ENCODE peak calls at places on chromosome 13, in nine cellular contexts. M, H, C, Z, E, K, Q, D and P are unnamed samples.

GRCh38 chr13:24328145-24328544 is 18.8 kb downstream of the C1QTNF9 start:
- DNase-seq in H (no peak), E (no peak), C (no peak), Z (no peak), Q (no peak), K (no peak), D (no peak), M (no peak), P (no peak)

GRCh38 chr13:46075811-46076210 is 23.3 kb upstream of the ZC3H13 start:
- DNase-seq in E (no peak), M (no peak), K (no peak), D (no peak), Q (no peak), H (no peak), C (no peak), Z (no peak), P (no peak)

GRCh38 chr13:111115051-111115840 is at the start of gene ARHGEF7:
- DNase-seq in C (no peak), D (no peak), Q (no peak), Z (peak), E (no peak), M (no peak), H (peak), K (no peak), P (no peak)

GRCh38 chr13:78762825-78763224 is 103.9 kb upstream of the OBI1 start:
- DNase-seq in C (no peak), K (no peak), E (no peak), D (no peak), Q (no peak), Z (no peak), M (no peak), H (no peak), P (no peak)

GRCh38 chr13:57665471-57665870 is 33.9 kb downstream of the PCDH17 start:
- DNase-seq in E (no peak), D (no peak), H (no peak), M (no peak), Z (no peak), K (no peak), C (no peak), Q (no peak), P (no peak)

GRCh38 chr13:82815791-82816190 is 1066.5 kb downstream of the SLITRK1 start:
- DNase-seq in M (no peak), Z (no peak), C (no peak), Q (no peak), K (no peak), H (no peak), D (no peak), E (no peak), P (no peak)

GRCh38 chr13:98014766-98015165 is 61.3 kb downstream of the IPO5 start:
- DNase-seq in Q (no peak), M (no peak), K (no peak), Z (no peak), C (no peak), H (no peak), E (no peak), D (no peak), P (peak)

GRCh38 chr13:51793570-51794273 is 10.2 kb downstream of the DHRS12 start:
- DNase-seq in Z (no peak), K (no peak), M (peak), D (no peak), Q (no peak), C (no peak), E (no peak), H (no peak), P (peak)

GRCh38 chr13:35987572-35988513 is 143.3 kb downstream of the DCLK1 start:
- DNase-seq in C (no peak), D (no peak), M (no peak), K (no peak), Q (no peak), Z (no peak), H (no peak), E (no peak), P (no peak)

GRCh38 chr13:59747529-59747928 is 416.2 kb downstream of the DIAPH3 start:
- DNase-seq in Z (no peak), D (no peak), Q (no peak), C (no peak), M (no peak), K (no peak), E (no peak), H (no peak), P (no peak)

GRCh38 chr13:46577656-46578589 is 25.0 kb downstream of the LRCH1 start:
- DNase-seq in D (no peak), C (no peak), K (no peak), E (no peak), M (no peak), Z (no peak), H (no peak), Q (no peak), P (no peak)

GRCh38 chr13:84405286-84405685 is 523.0 kb upstream of the SLITRK1 start:
- DNase-seq in M (no peak), H (no peak), Z (no peak), D (no peak), Q (no peak), E (no peak), C (no peak), K (no peak), P (no peak)

GRCh38 chr13:98647121-98647520 is 70.2 kb upstream of the STK24 start:
- DNase-seq in E (no peak), K (no peak), M (no peak), Z (no peak), D (no peak), C (no peak), Q (no peak), H (no peak), P (no peak)

GRCh38 chr13:38637576-38637975 is 49.3 kb upstream of the FREM2 start:
- DNase-seq in Q (no peak), E (no peak), M (no peak), K (no peak), Z (no peak), C (no peak), H (no peak), D (no peak), P (no peak)

GRCh38 chr13:79392882-79393563 is 13.0 kb downstream of the RBM26 start:
- DNase-seq in Z (no peak), D (no peak), H (no peak), Q (no peak), K (no peak), M (no peak), C (no peak), E (no peak), P (no peak)

GRCh38 chr13:82627183-82627582 is 1255.1 kb downstream of the SLITRK1 start:
- DNase-seq in H (no peak), Q (no peak), M (no peak), C (no peak), D (no peak), K (no peak), E (no peak), Z (no peak), P (no peak)

GRCh38 chr13:41577437-41577836 is 120.1 kb downstream of the RGCC start:
- DNase-seq in Q (no peak), K (peak), M (no peak), Z (no peak), C (peak), H (peak), E (no peak), D (no peak), P (no peak)

GRCh38 chr13:90201198-90201597 is 1146.3 kb upstream of the MIR17HG start:
- DNase-seq in E (no peak), Z (no peak), C (no peak), H (no peak), Q (no peak), D (no peak), M (no peak), K (no peak), P (no peak)

GRCh38 chr13:40376296-40376849 is 290.1 kb downstream of the FOXO1 start:
- DNase-seq in E (no peak), D (no peak), Q (no peak), H (no peak), Z (no peak), M (no peak), C (no peak), K (no peak), P (no peak)

GRCh38 chr13:66264976-66265375 is 965.2 kb downstream of the PCDH9 start:
- DNase-seq in Q (no peak), E (no peak), Z (no peak), H (no peak), D (no peak), C (no peak), M (no peak), K (no peak), P (no peak)

GRCh38 chr13:88074794-88075509 is 403.8 kb downstream of the SLITRK5 start:
- DNase-seq in M (no peak), Z (no peak), K (no peak), Q (no peak), C (no peak), E (no peak), H (peak), D (no peak), P (no peak)

GRCh38 chr13:72437458-72437857 is 290.0 kb downstream of the MZT1 start:
- DNase-seq in Z (no peak), H (no peak), K (no peak), M (no peak), C (no peak), D (no peak), Q (no peak), E (no peak), P (no peak)

GRCh38 chr13:72261732-72262131 is 394.7 kb upstream of the DACH1 start:
- DNase-seq in M (no peak), E (no peak), D (no peak), C (no peak), H (no peak), K (no peak), Z (no peak), Q (no peak), P (no peak)

GRCh38 chr13:83752141-83752540 is 130.1 kb downstream of the SLITRK1 start:
- DNase-seq in E (no peak), Q (no peak), H (no peak), C (no peak), K (no peak), Z (no peak), D (no peak), M (no peak), P (no peak)

GRCh38 chr13:32783067-32783466 is 196.8 kb downstream of the PDS5B start:
- DNase-seq in E (no peak), C (no peak), Z (no peak), M (no peak), D (no peak), H (no peak), Q (no peak), K (no peak), P (no peak)

GRCh38 chr13:66657165-66657895 is 572.8 kb downstream of the PCDH9 start:
- DNase-seq in Z (no peak), C (peak), K (peak), H (peak), E (peak), Q (peak), M (no peak), D (no peak), P (no peak)

GRCh38 chr13:60392136-60392535 is 4.9 kb upstream of the TDRD3 start:
- DNase-seq in D (no peak), E (no peak), H (no peak), Q (no peak), C (no peak), K (no peak), Z (no peak), M (no peak), P (no peak)

GRCh38 chr13:46321494-46322225 is 65.4 kb downstream of the RUBCNL start:
- DNase-seq in D (peak), E (peak), K (peak), C (peak), Q (peak), H (peak), Z (peak), M (peak), P (peak)

GRCh38 chr13:31629085-31629785 is 110.1 kb upstream of the RXFP2 start:
- DNase-seq in H (no peak), M (no peak), K (no peak), D (no peak), E (no peak), C (no peak), Q (no peak), Z (no peak), P (no peak)

GRCh38 chr13:51201886-51202285 is 20.3 kb upstream of the FAM124A start:
- DNase-seq in C (no peak), D (no peak), Z (no peak), Q (no peak), K (no peak), M (no peak), H (no peak), E (no peak), P (no peak)

GRCh38 chr13:30306762-30307193 is 573 bp downstream of the KATNAL1 start:
- DNase-seq in E (peak), H (peak), K (peak), Z (peak), D (peak), Q (peak), C (peak), M (peak), P (peak)
- TF ChIP-seq POLR2A in E (no peak), H (no peak), K (no peak), Z (no peak), D (no peak), Q (no peak), C (no peak), M (no peak), P (peak)

GRCh38 chr13:102805680-102806079 is 6.8 kb downstream of the BIVM start:
- DNase-seq in H (no peak), D (no peak), E (no peak), C (no peak), Q (no peak), Z (no peak), M (no peak), K (no peak), P (no peak)

GRCh38 chr13:102812616-102813287 is 13.8 kb downstream of the BIVM start:
- DNase-seq in Z (no peak), K (no peak), D (no peak), E (no peak), C (no peak), Q (no peak), H (no peak), M (no peak), P (peak)

GRCh38 chr13:102807699-102808098 is 8.8 kb downstream of the BIVM start:
- DNase-seq in Q (no peak), M (no peak), Z (no peak), C (no peak), E (no peak), D (no peak), K (no peak), H (no peak), P (no peak)
- TF ChIP-seq POLR2A in Q (no peak), M (no peak), Z (no peak), C (no peak), E (no peak), D (no peak), K (no peak), H (no peak), P (no peak)

GRCh38 chr13:64992314-64992713 is 2237.8 kb downstream of the PCDH9 start:
- DNase-seq in Z (no peak), E (no peak), D (no peak), C (no peak), Q (no peak), M (no peak), K (no peak), H (no peak), P (no peak)
- TF ChIP-seq POLR2A in Z (no peak), E (no peak), D (no peak), C (no peak), Q (no peak), M (no peak), K (no peak), H (no peak), P (no peak)

DNA sequence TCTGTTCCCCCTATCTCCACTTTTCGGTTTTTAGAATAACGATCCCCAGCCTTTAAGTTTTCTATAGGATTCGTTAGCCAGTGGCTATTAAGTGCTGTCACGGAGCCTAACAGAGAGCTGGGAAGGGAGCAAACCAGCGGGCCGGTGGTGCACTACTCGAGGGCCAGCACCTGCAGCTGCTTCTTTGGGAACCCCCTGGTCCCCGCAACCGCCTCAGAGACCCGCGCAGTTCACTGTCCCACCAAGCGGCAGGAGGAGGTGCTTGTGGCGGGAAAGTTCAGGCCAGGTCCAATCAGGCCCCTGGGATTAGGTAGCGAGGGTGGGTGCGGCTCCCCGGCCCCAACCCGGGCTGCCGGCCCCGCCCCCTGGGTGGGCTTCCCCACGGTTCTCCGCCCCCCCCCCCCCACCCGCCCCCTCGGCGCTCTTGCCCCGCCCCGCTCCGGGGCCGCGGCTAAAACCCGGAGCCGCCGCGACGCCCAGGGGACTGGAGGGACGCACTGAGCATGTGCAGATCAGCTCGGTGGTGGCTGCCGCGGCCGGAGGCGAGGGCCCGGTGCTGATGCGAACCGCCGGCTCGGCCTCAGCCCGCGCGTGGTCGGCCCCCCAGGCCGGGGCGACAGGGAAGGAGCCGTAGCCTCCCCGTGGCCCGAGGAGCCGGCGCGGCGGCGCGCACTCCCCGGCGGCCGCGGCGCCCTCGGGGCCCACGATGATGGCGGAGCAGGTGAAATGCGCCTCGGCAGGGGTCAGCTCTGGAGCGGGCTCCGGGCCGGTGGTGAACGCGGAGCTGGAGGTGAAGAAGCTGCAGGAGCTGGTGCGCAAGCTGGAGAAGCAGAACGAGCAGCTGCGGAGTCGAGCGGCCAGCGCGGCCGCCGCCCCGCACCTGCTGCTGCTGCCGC is at the start of gene SLAIN1:
- DNase-seq in D (peak), E (peak), H (peak), Q (peak), K (peak), Z (peak), C (peak), M (peak), P (no peak)
- TF ChIP-seq POLR2A in D (no peak), E (no peak), H (no peak), Q (no peak), K (no peak), Z (peak), C (no peak), M (no peak), P (no peak)

DNA sequence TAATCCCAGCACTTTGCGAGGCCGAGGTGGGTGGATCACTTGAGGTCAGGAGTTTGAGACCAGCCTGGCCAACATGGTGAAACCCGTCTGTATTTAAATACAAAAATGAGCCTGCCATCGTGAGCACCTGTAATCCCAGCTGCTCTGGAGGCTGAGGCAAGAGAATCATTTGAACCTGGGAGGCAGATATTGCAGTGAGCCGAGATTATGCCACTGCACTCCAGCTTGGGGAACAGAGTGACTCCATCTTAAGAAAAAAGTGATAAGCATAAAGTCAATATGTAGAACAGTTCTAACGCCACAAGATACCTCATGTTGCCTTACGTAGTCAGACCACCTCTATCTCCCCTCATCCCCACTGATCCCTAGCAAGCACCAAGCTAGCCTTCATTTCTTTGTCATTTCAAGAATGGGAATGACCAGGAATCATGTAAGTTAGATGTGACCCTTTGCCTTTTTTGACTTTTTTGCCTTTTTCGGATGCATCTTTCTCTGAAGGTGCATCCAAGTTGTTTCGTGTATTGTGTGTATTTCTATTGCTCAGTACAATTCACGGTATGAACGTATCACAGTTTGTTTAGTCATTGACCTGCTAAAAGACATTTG is 6.4 kb downstream of the RPL21 start:
- DNase-seq in K (no peak), M (no peak), Z (no peak), D (no peak), H (no peak), C (no peak), E (no peak), Q (no peak), P (no peak)
- TF ChIP-seq POLR2A in K (no peak), M (no peak), Z (peak), D (no peak), H (no peak), C (no peak), E (no peak), Q (no peak), P (no peak)

DNA sequence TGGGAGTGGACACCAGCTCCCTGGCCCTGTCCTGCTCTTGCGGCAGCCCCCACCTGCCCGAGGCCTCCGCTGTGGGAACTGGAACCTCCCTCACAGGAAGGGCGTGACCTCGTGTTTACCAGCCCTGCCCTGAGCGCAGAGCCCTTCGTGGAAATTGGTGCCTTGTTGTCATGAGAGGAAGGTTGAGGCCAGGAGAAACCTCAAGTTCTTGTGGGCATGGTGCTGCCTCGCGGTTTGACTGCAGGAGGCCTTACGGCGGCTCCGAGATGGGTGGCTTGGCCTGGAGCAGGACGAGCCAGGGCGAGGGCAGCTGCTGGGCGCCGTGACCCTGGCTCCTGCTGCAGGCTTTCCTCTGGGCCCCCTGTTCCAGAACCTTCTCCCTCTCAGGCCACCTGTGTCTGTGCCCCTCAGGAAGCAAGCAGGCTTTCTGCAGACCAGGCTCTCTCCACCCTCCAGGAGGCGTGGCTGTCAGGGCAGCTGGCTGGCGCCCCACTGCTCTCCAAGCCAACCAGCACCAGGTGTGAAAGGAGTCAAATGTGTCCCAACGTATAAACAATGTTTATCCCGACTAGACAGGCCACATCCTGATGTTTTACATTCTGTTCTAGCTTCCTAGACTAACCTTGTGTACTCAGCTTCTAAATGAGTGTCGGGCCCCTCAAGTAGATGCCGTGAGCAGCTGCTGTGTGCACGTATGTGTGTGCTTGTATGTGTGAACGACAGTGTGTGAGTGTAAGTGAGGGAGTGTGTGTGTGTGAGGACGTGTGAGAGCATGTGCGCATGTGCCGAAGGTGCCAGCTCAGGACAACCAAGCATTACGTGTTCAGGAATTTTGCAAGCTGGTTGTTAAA is 10.4 kb upstream of the RASA3 start:
- DNase-seq in Q (peak), H (no peak), D (peak), M (peak), Z (no peak), E (no peak), C (no peak), K (peak), P (no peak)
- TF ChIP-seq POLR2A in Q (no peak), H (no peak), D (no peak), M (no peak), Z (no peak), E (no peak), C (no peak), K (no peak), P (no peak)

GRCh38 chr13:44819245-44819644 is 170.0 kb downstream of the NUFIP1 start:
- DNase-seq in Z (no peak), E (no peak), Q (no peak), D (no peak), C (no peak), K (no peak), H (no peak), M (no peak), P (peak)
- TF ChIP-seq POLR2A in Z (no peak), E (no peak), Q (no peak), D (no peak), C (no peak), K (no peak), H (no peak), M (no peak), P (no peak)